ENCODE peak calls at places on chromosomes 12 and 14, in four cellular contexts. K is nephron progenitor cell, N is body of pancreas, M is activated gamma-delta T cell. D is an unnamed sample.

GRCh38 chr12:3216726-3217682 is 139.8 kb downstream of the TSPAN9 start:
- DNase-seq in N (no peak), K (no peak), M (no peak), D (peak; percentile 80)

GRCh38 chr12:7628401-7628961 is 37.2 kb downstream of the APOBEC1 start:
- DNase-seq in M (no peak), K (peak; percentile 57), N (no peak), D (no peak)

GRCh38 chr12:56298828-56299227 is 1.3 kb downstream of the CS start:
- DNase-seq in N (no peak), M (no peak), K (no peak), D (no peak)

GRCh38 chr12:62268956-62269355 is 8.8 kb downstream of the USP15 start:
- DNase-seq in K (no peak), N (no peak), M (no peak), D (no peak)

GRCh38 chr12:95848575-95849388 is 10.0 kb upstream of the SNRPF start:
- DNase-seq in K (no peak), N (peak; percentile 36), M (no peak), D (no peak)

GRCh38 chr14:90553921-90554336 is 157.1 kb downstream of the CALM1 start:
- DNase-seq in M (no peak), N (no peak), K (no peak), D (no peak)

GRCh38 chr12:131773582-131774221 is 54.5 kb upstream of the MMP17 start:
- DNase-seq in K (no peak), N (no peak), M (no peak), D (no peak)

GRCh38 chr14:104624939-104625338 is 20.4 kb upstream of the TMEM179 start:
- DNase-seq in M (no peak), N (no peak), K (no peak), D (no peak)

GRCh38 chr14:90159147-90159546 is 97.2 kb upstream of the PSMC1 start:
- DNase-seq in M (no peak), K (no peak), N (no peak), D (no peak)

GRCh38 chr12:112230136-112230535 is 104.8 kb downstream of the TRAFD1 start:
- DNase-seq in K (no peak), N (no peak), M (no peak), D (no peak)

GRCh38 chr12:94289551-94290312 is 141.4 kb downstream of the PLXNC1 start:
- DNase-seq in K (no peak), M (no peak), N (no peak), D (no peak)

GRCh38 chr12:10641735-10642500 is 28.5 kb upstream of the MAGOHB start:
- DNase-seq in M (no peak), N (no peak), K (no peak), D (no peak)

GRCh38 chr12:103909811-103910210 is 20.4 kb upstream of the HSP90B1 start:
- DNase-seq in N (no peak), K (no peak), M (no peak), D (no peak)

GRCh38 chr14:59464651-59465569 is at the start of gene GPR135:
- DNase-seq in K (peak; percentile 91), N (peak; percentile 74), M (peak; percentile 51), D (no peak)

GRCh38 chr14:75720828-75721227 is 59.8 kb downstream of the TTLL5 start:
- DNase-seq in K (no peak), N (peak; percentile 83), M (no peak), D (no peak)

GRCh38 chr12:64625243-64626077 is 15.2 kb downstream of the RASSF3 start:
- DNase-seq in K (no peak), N (peak; percentile 41), M (no peak), D (no peak)

GRCh38 chr14:101369916-101370592 is 191.2 kb upstream of the DIO3 start:
- DNase-seq in N (no peak), K (no peak), M (no peak), D (no peak)

GRCh38 chr14:93976477-93977057 is at the start of gene ASB2:
- DNase-seq in M (no peak), N (no peak), K (no peak), D (no peak)

GRCh38 chr12:24600559-24600958 is 348.3 kb downstream of the BCAT1 start:
- DNase-seq in K (no peak), M (no peak), N (no peak), D (no peak)

GRCh38 chr14:82855912-82856381 is 1322.3 kb upstream of the SEL1L start:
- DNase-seq in N (no peak), K (no peak), M (no peak), D (peak; percentile 33)

GRCh38 chr12:99476956-99477355 is 170.6 kb upstream of the GARIN6 start:
- DNase-seq in M (no peak), K (peak; percentile 1), N (no peak), D (no peak)

GRCh38 chr12:124450376-124450750 is 117.0 kb downstream of the NCOR2 start:
- DNase-seq in M (no peak), N (no peak), K (no peak), D (no peak)

GRCh38 chr12:95810411-95810810 is 19.8 kb upstream of the NTN4 start:
- DNase-seq in M (no peak), K (no peak), N (no peak), D (no peak)

GRCh38 chr12:124867389-124867930 is 3.8 kb upstream of the SCARB1 start:
- DNase-seq in K (no peak), M (no peak), N (peak; percentile 30), D (no peak)

D was measured in keratinocyte.